ENCODE peak calls at places on chromosomes 5 and 9, in seven cellular contexts. H is iPS-NIHi11; K is cerebellar cortex; B is left kidney; C is HT-29; I is BE2C; M is activated CD4-positive, CD25-positive, alpha-beta regulatory T cell. P is an unnamed sample.

GRCh38 chr9:69768716-69769115 is 8.9 kb upstream of the PTAR1 start:
- DNase-seq in H (no peak), K (no peak), B (no peak), C (no peak), I (no peak), M (no peak), P (no peak)

GRCh38 chr5:157651623-157652376 is 438 bp downstream of the SOX30 start:
- DNase-seq in H (peak; percentile 85), K (no peak), B (peak; percentile 93), C (peak; percentile 77), I (no peak), M (peak; percentile 53), P (peak; percentile 77)

GRCh38 chr9:17978773-17979172 is 399.9 kb downstream of the SH3GL2 start:
- DNase-seq in H (no peak), K (no peak), B (no peak), C (no peak), I (no peak), M (no peak), P (no peak)

GRCh38 chr5:57698785-57699184 is 216.2 kb upstream of the ACTBL2 start:
- DNase-seq in H (peak; percentile 56), K (no peak), B (no peak), C (peak; percentile 37), I (no peak), M (no peak), P (no peak)

GRCh38 chr5:132334812-132335211 is 34.7 kb upstream of the SLC22A5 start:
- DNase-seq in H (no peak), K (no peak), B (no peak), C (peak; percentile 47), I (no peak), M (no peak), P (no peak)

GRCh38 chr9:95167998-95168397 is 149.5 kb downstream of the FANCC start:
- DNase-seq in H (peak; percentile 71), K (peak; percentile 44), B (peak; percentile 67), C (peak; percentile 90), I (peak; percentile 86), M (no peak), P (peak; percentile 44)

GRCh38 chr9:109109962-109110325 is 9.8 kb downstream of the TMEM245 start:
- DNase-seq in H (no peak), K (no peak), B (no peak), C (no peak), I (no peak), M (no peak), P (no peak)

GRCh38 chr9:135010363-135010860 is 77.1 kb upstream of the OLFM1 start:
- DNase-seq in H (no peak), K (no peak), B (no peak), C (no peak), I (no peak), M (no peak), P (no peak)

GRCh38 chr9:38185647-38186371 is 116.8 kb upstream of the SHB start:
- DNase-seq in H (no peak), K (no peak), B (no peak), C (no peak), I (no peak), M (no peak), P (no peak)

GRCh38 chr5:61019642-61020041 is 74.6 kb downstream of the NDUFAF2 start:
- DNase-seq in H (no peak), K (no peak), B (no peak), C (no peak), I (no peak), M (no peak), P (no peak)

GRCh38 chr5:129099184-129099570 is 4.6 kb downstream of the ISOC1 start:
- DNase-seq in H (no peak), K (no peak), B (no peak), C (no peak), I (no peak), M (no peak), P (no peak)

GRCh38 chr9:136655244-136656225 is 7.2 kb upstream of the EGFL7 start:
- DNase-seq in H (no peak), K (no peak), B (peak; percentile 49), C (no peak), I (peak; percentile 9), M (no peak), P (no peak)

GRCh38 chr9:98136489-98136888 is 17.5 kb upstream of the TRIM14 start:
- DNase-seq in H (no peak), K (no peak), B (no peak), C (no peak), I (no peak), M (no peak), P (no peak)

GRCh38 chr5:96978812-96979449 is 43.1 kb downstream of the LNPEP start:
- DNase-seq in H (no peak), K (no peak), B (no peak), C (no peak), I (no peak), M (no peak), P (no peak)

GRCh38 chr5:50744761-50745160 is 78.3 kb downstream of the PARP8 start:
- DNase-seq in H (no peak), K (peak; percentile 12), B (no peak), C (no peak), I (no peak), M (no peak), P (no peak)

GRCh38 chr5:126965487-126965886 is 64.9 kb downstream of the MARCHF3 start:
- DNase-seq in H (no peak), K (no peak), B (no peak), C (no peak), I (no peak), M (no peak), P (no peak)

GRCh38 chr5:142397178-142397577 is 72.4 kb upstream of the SPRY4 start:
- DNase-seq in H (no peak), K (no peak), B (no peak), C (no peak), I (no peak), M (no peak), P (no peak)

GRCh38 chr5:65041296-65042158 is 272.8 kb downstream of the CWC27 start:
- DNase-seq in H (no peak), K (no peak), B (no peak), C (no peak), I (no peak), M (no peak), P (no peak)

GRCh38 chr9:98144076-98144475 is 25.1 kb upstream of the TRIM14 start:
- DNase-seq in H (no peak), K (no peak), B (no peak), C (no peak), I (no peak), M (no peak), P (no peak)

GRCh38 chr9:29208670-29209069 is 1635.4 kb upstream of the C9orf72 start:
- DNase-seq in H (no peak), K (no peak), B (peak; percentile 52), C (no peak), I (no peak), M (no peak), P (no peak)

GRCh38 chr9:14313378-14313940 is 482 bp downstream of the NFIB start:
- DNase-seq in H (peak; percentile 18), K (peak; percentile 38), B (peak; percentile 81), C (peak; percentile 56), I (no peak), M (no peak), P (no peak)

GRCh38 chr5:179974946-179975712 is 67.4 kb upstream of the TBC1D9B start:
- DNase-seq in H (peak; percentile 62), K (peak; percentile 58), B (peak; percentile 83), C (peak; percentile 58), I (peak; percentile 71), M (no peak), P (peak; percentile 79)

GRCh38 chr5:1184481-1184880 is 16.9 kb upstream of the SLC6A19 start:
- DNase-seq in H (no peak), K (no peak), B (no peak), C (no peak), I (peak; percentile 4), M (no peak), P (no peak)

GRCh38 chr9:136543830-136544548 is 1.9 kb downstream of the NOTCH1 start:
- DNase-seq in H (no peak), K (no peak), B (peak; percentile 29), C (peak; percentile 89), I (no peak), M (no peak), P (no peak)

GRCh38 chr5:39518516-39518915 is 93.7 kb upstream of the DAB2 start:
- DNase-seq in H (peak; percentile 17), K (peak; percentile 65), B (no peak), C (no peak), I (no peak), M (no peak), P (no peak)

GRCh38 chr9:4796988-4797956 is 4.5 kb downstream of the RCL1 start:
- DNase-seq in H (peak; percentile 28), K (peak; percentile 69), B (peak; percentile 69), C (peak; percentile 62), I (peak; percentile 27), M (no peak), P (no peak)

P was measured in memory B cell.